ENCODE peak calls at places on chromosomes 3 and 15, in eight cellular contexts. Q, O, D, M, Z, W, E and I are unnamed samples.

GRCh38 chr15:98282656-98283332 is 322.3 kb downstream of the ARRDC4 start:
- DNase-seq in Q (no peak), O (no peak), D (no peak), M (no peak), Z (no peak), W (no peak), E (no peak), I (no peak)

GRCh38 chr3:12159227-12159601 is 502 bp upstream of the TIMP4 start:
- DNase-seq in Q (no peak), O (no peak), D (no peak), M (no peak), Z (no peak), W (no peak), E (peak; percentile 37), I (no peak)

GRCh38 chr3:150365132-150365604 is 42.9 kb upstream of the TSC22D2 start:
- DNase-seq in Q (no peak), O (no peak), D (no peak), M (no peak), Z (no peak), W (peak; percentile 96), E (peak; percentile 91), I (no peak)

GRCh38 chr3:60056394-60056793 is 1006.6 kb upstream of the CFAP20DC start:
- DNase-seq in Q (no peak), O (no peak), D (no peak), M (no peak), Z (peak; percentile 42), W (no peak), E (no peak), I (no peak)

GRCh38 chr3:99699841-99700240 is 61.4 kb downstream of the COL8A1 start:
- DNase-seq in Q (no peak), O (no peak), D (no peak), M (no peak), Z (no peak), W (peak; percentile 92), E (peak; percentile 62), I (no peak)

GRCh38 chr3:177569193-177569592 is 371.9 kb upstream of the TBL1XR1 start:
- DNase-seq in Q (no peak), O (no peak), D (no peak), M (no peak), Z (no peak), W (no peak), E (no peak), I (no peak)

GRCh38 chr15:28886431-28887343 is 913 bp downstream of the APBA2 start:
- DNase-seq in Q (no peak), O (no peak), D (no peak), M (peak; percentile 42), Z (peak; percentile 30), W (peak; percentile 10), E (no peak), I (no peak)

GRCh38 chr15:90915216-90915807 is 12.2 kb downstream of the MAN2A2 start:
- DNase-seq in Q (no peak), O (no peak), D (no peak), M (peak; percentile 56), Z (no peak), W (no peak), E (no peak), I (no peak)

GRCh38 chr15:27167738-27168137 is 196.8 kb downstream of the GABRG3 start:
- DNase-seq in Q (no peak), O (no peak), D (no peak), M (no peak), Z (no peak), W (no peak), E (no peak), I (no peak)

GRCh38 chr3:132637590-132637989 is 22.0 kb downstream of the ACAD11 start:
- DNase-seq in Q (no peak), O (no peak), D (no peak), M (no peak), Z (no peak), W (peak; percentile 57), E (peak; percentile 31), I (no peak)

GRCh38 chr15:90047956-90048575 is 46.9 kb downstream of the ZNF710 start:
- DNase-seq in Q (no peak), O (no peak), D (no peak), M (no peak), Z (no peak), W (no peak), E (no peak), I (no peak)

GRCh38 chr15:24948495-24948894 is 6.3 kb upstream of the SNRPN start:
- DNase-seq in Q (no peak), O (no peak), D (no peak), M (no peak), Z (no peak), W (no peak), E (no peak), I (no peak)

GRCh38 chr3:41961750-41962679 is at the start of gene ULK4:
- DNase-seq in Q (peak; percentile 96), O (peak; percentile 88), D (peak; percentile 100), M (peak; percentile 99), Z (peak; percentile 96), W (peak; percentile 99), E (peak; percentile 99), I (peak; percentile 91)

GRCh38 chr3:132543016-132543739 is 53.9 kb upstream of the ACKR4 start:
- DNase-seq in Q (no peak), O (no peak), D (no peak), M (no peak), Z (no peak), W (peak; percentile 95), E (peak; percentile 77), I (no peak)

GRCh38 chr3:113193719-113194118 is 17.6 kb upstream of the BOC start:
- DNase-seq in Q (no peak), O (no peak), D (no peak), M (no peak), Z (no peak), W (no peak), E (no peak), I (no peak)

GRCh38 chr3:186519021-186519658 is 25.0 kb downstream of the CRYGS start:
- DNase-seq in Q (no peak), O (peak; percentile 37), D (peak; percentile 84), M (no peak), Z (peak; percentile 73), W (no peak), E (no peak), I (no peak)

GRCh38 chr3:77159182-77159581 is 119.3 kb downstream of the ROBO2 start:
- DNase-seq in Q (no peak), O (no peak), D (no peak), M (peak; percentile 57), Z (no peak), W (no peak), E (no peak), I (no peak)

GRCh38 chr3:151268267-151269235 is 9.8 kb downstream of the P2RY14 start:
- DNase-seq in Q (no peak), O (peak; percentile 16), D (no peak), M (no peak), Z (no peak), W (no peak), E (no peak), I (no peak)

GRCh38 chr15:76903251-76903681 is 1.9 kb downstream of the SCAPER start:
- DNase-seq in Q (no peak), O (no peak), D (no peak), M (peak; percentile 72), Z (peak; percentile 19), W (peak; percentile 46), E (peak; percentile 17), I (no peak)

GRCh38 chr3:195224980-195225580 is 45.9 kb downstream of the XXYLT1 start:
- DNase-seq in Q (no peak), O (no peak), D (no peak), M (no peak), Z (no peak), W (no peak), E (no peak), I (no peak)

GRCh38 chr3:119702530-119703527 is at the start of gene CFAP91:
- DNase-seq in Q (peak; percentile 83), O (peak; percentile 76), D (no peak), M (peak; percentile 37), Z (peak; percentile 62), W (peak; percentile 96), E (peak; percentile 84), I (no peak)

GRCh38 chr3:12938258-12938711 is 96.9 kb upstream of the RPL32 start:
- DNase-seq in Q (no peak), O (no peak), D (no peak), M (no peak), Z (no peak), W (no peak), E (no peak), I (no peak)

GRCh38 chr15:94523873-94524272 is 292.5 kb downstream of the MCTP2 start:
- DNase-seq in Q (no peak), O (no peak), D (no peak), M (no peak), Z (no peak), W (no peak), E (no peak), I (no peak)

GRCh38 chr15:55588818-55589122 is 625 bp upstream of the PYGO1 start:
- DNase-seq in Q (no peak), O (no peak), D (no peak), M (no peak), Z (no peak), W (no peak), E (peak; percentile 6), I (no peak)

GRCh38 chr3:9730747-9731205 is 759 bp upstream of the BRPF1 start:
- DNase-seq in Q (peak; percentile 74), O (no peak), D (peak; percentile 64), M (peak; percentile 94), Z (no peak), W (no peak), E (no peak), I (peak; percentile 70)

GRCh38 chr15:41780266-41780665 is 6.0 kb downstream of the MAPKBP1 start:
- DNase-seq in Q (no peak), O (no peak), D (no peak), M (no peak), Z (no peak), W (no peak), E (no peak), I (no peak)

GRCh38 chr3:30605706-30606300 is 598 bp upstream of the TGFBR2 start:
- DNase-seq in Q (no peak), O (no peak), D (no peak), M (no peak), Z (no peak), W (no peak), E (no peak), I (no peak)

GRCh38 chr3:16289144-16289889 is 24.3 kb downstream of the OXNAD1 start:
- DNase-seq in Q (no peak), O (no peak), D (no peak), M (no peak), Z (no peak), W (no peak), E (no peak), I (no peak)

GRCh38 chr3:197256836-197257444 is 41.5 kb downstream of the DLG1 start:
- DNase-seq in Q (no peak), O (no peak), D (peak; percentile 19), M (peak; percentile 74), Z (peak; percentile 44), W (peak; percentile 62), E (peak; percentile 52), I (no peak)

GRCh38 chr3:106848099-106848498 is 529.1 kb upstream of the CCDC54 start:
- DNase-seq in Q (no peak), O (no peak), D (no peak), M (no peak), Z (no peak), W (no peak), E (no peak), I (no peak)

GRCh38 chr3:66480666-66481065 is 20.2 kb downstream of the LRIG1 start:
- DNase-seq in Q (no peak), O (no peak), D (no peak), M (peak; percentile 13), Z (no peak), W (peak; percentile 72), E (peak; percentile 52), I (no peak)

GRCh38 chr3:58585005-58585786 is 8.0 kb upstream of the FAM107A start:
- DNase-seq in Q (peak; percentile 55), O (peak; percentile 42), D (no peak), M (peak; percentile 86), Z (peak; percentile 18), W (peak; percentile 66), E (peak; percentile 48), I (peak; percentile 30)

GRCh38 chr15:57686657-57687056 is 19.9 kb upstream of the POLR2M start:
- DNase-seq in Q (no peak), O (no peak), D (no peak), M (no peak), Z (no peak), W (no peak), E (no peak), I (no peak)

GRCh38 chr3:58025824-58026579 is 17.8 kb downstream of the FLNB start:
- DNase-seq in Q (no peak), O (no peak), D (no peak), M (peak; percentile 82), Z (no peak), W (peak; percentile 74), E (no peak), I (peak; percentile 63)